ENCODE peak calls at places on chromosomes 16 and 17, in nine cellular contexts. J is heart right ventricle; V is WTC11; Y is HCEC 1CT; F is stimulated activated CD4-positive, alpha-beta T cell treated with anti-CD3 and anti-CD28 coated beads, Interleukin-4, amount 100 ng/mL, for 48 hours; M is AG09309; R is GM10248; B is AG04450; N is mesendoderm. G is an unnamed sample.

GRCh38 chr17:29706045-29706431 is 83.3 kb upstream of the CORO6 start:
- DNase-seq in F (no peak), N (no peak), Y (no peak), J (no peak), R (no peak), M (no peak), V (no peak), B (no peak), G (no peak)

GRCh38 chr16:61564741-61565140 is 471.5 kb downstream of the CDH8 start:
- DNase-seq in N (no peak), R (no peak), Y (no peak), B (no peak), F (no peak), J (no peak), M (no peak), V (no peak), G (no peak)

GRCh38 chr16:11203111-11203623 is 52.8 kb downstream of the SOCS1 start:
- DNase-seq in V (no peak), F (no peak), Y (no peak), M (no peak), B (no peak), N (no peak), R (no peak), J (no peak), G (no peak)

GRCh38 chr16:31331141-31331764 is 23.7 kb upstream of the ITGAX start:
- DNase-seq in N (no peak), R (peak; percentile 48), V (peak; percentile 50), Y (no peak), F (no peak), M (no peak), J (no peak), B (no peak), G (no peak)

GRCh38 chr17:74601944-74602572 is 10.0 kb upstream of the CD300LD start:
- DNase-seq in J (no peak), M (no peak), V (peak; percentile 61), B (no peak), Y (peak; percentile 4), F (peak; percentile 18), N (peak; percentile 55), R (peak; percentile 65), G (peak; percentile 31)

GRCh38 chr17:62093188-62094155 is 28.4 kb upstream of the MED13 start:
- DNase-seq in M (peak; percentile 72), J (no peak), R (peak; percentile 75), F (no peak), Y (peak; percentile 93), N (no peak), B (peak; percentile 47), V (no peak), G (peak; percentile 90)

GRCh38 chr17:20992987-20993862 is 49.6 kb downstream of the USP22 start:
- DNase-seq in R (peak; percentile 87), N (peak; percentile 93), V (peak; percentile 86), J (peak; percentile 53), B (peak; percentile 48), F (peak; percentile 40), M (peak; percentile 17), Y (peak; percentile 30), G (peak; percentile 51)

GRCh38 chr16:86777098-86777946 is 199.0 kb downstream of the FOXL1 start:
- DNase-seq in R (no peak), F (no peak), Y (no peak), B (peak; percentile 24), N (no peak), V (no peak), J (no peak), M (no peak), G (no peak)

GRCh38 chr17:79938696-79939435 is 96.8 kb downstream of the TBC1D16 start:
- DNase-seq in B (no peak), R (no peak), N (no peak), F (no peak), M (no peak), J (peak; percentile 3), Y (no peak), V (no peak), G (no peak)

GRCh38 chr16:3067929-3068288 is 2.5 kb downstream of the IL32 start:
- DNase-seq in B (no peak), N (no peak), R (no peak), F (no peak), Y (no peak), V (no peak), J (no peak), M (no peak), G (no peak)

GRCh38 chr17:46099865-46100264 is 93.4 kb downstream of the KANSL1 start:
- DNase-seq in N (no peak), Y (no peak), B (no peak), F (no peak), J (no peak), R (no peak), M (no peak), V (no peak), G (no peak)

GRCh38 chr17:50501054-50501453 is 7.2 kb upstream of the MYCBPAP start:
- DNase-seq in V (no peak), B (no peak), R (no peak), M (no peak), N (peak; percentile 35), J (no peak), F (no peak), Y (peak; percentile 26), G (no peak)

GRCh38 chr17:29930399-29931010 is 477 bp upstream of the SSH2 start:
- DNase-seq in M (no peak), V (no peak), R (no peak), B (no peak), J (no peak), F (no peak), N (peak; percentile 22), Y (no peak), G (no peak)

GRCh38 chr17:79800325-79801155 is 3.7 kb upstream of the CBX8 start:
- DNase-seq in V (peak; percentile 77), B (no peak), Y (peak; percentile 54), M (no peak), N (peak; percentile 79), R (no peak), J (no peak), F (no peak), G (no peak)

GRCh38 chr16:65817066-65817465 is 549.4 kb upstream of the CDH5 start:
- DNase-seq in N (no peak), J (no peak), F (no peak), Y (no peak), B (no peak), R (no peak), M (no peak), V (no peak), G (no peak)

GRCh38 chr17:59669944-59670343 is 37.3 kb downstream of the PTRH2 start:
- DNase-seq in V (no peak), M (no peak), B (no peak), R (peak; percentile 21), J (no peak), F (no peak), N (no peak), Y (no peak), G (no peak)

GRCh38 chr16:54431041-54431996 is 144.7 kb upstream of the IRX3 start:
- DNase-seq in M (no peak), B (no peak), J (no peak), Y (no peak), V (no peak), F (no peak), N (no peak), R (no peak), G (peak; percentile 51)

GRCh38 chr17:39739020-39739884 is 1.5 kb downstream of the GRB7 start:
- DNase-seq in B (no peak), M (no peak), R (no peak), J (no peak), Y (peak; percentile 26), V (peak; percentile 71), F (no peak), N (peak; percentile 80), G (no peak)

GRCh38 chr16:84138824-84139627 is 6.0 kb downstream of the HSDL1 start:
- DNase-seq in R (peak; percentile 76), N (peak; percentile 72), B (no peak), Y (no peak), M (no peak), J (no peak), F (no peak), V (no peak), G (no peak)

GRCh38 chr17:66302761-66303626 is 581 bp downstream of the PRKCA start:
- DNase-seq in F (peak; percentile 30), R (peak; percentile 27), M (no peak), Y (peak; percentile 49), V (peak; percentile 45), J (peak; percentile 59), B (no peak), N (peak; percentile 42), G (peak; percentile 38)

GRCh38 chr17:5472511-5472910 is 3.7 kb upstream of the DHX33 start:
- DNase-seq in B (no peak), N (no peak), V (no peak), F (no peak), Y (peak; percentile 10), R (no peak), M (no peak), J (no peak), G (no peak)

GRCh38 chr16:35798885-35799426 is 2339.5 kb downstream of the TP53TG3F start:
- DNase-seq in M (no peak), R (no peak), B (no peak), Y (no peak), N (no peak), F (no peak), V (no peak), J (peak; percentile 71), G (no peak)

GRCh38 chr16:83992624-83993023 is 24.6 kb downstream of the NECAB2 start:
- DNase-seq in N (no peak), M (peak; percentile 17), R (no peak), J (no peak), F (no peak), V (no peak), B (peak; percentile 11), Y (peak; percentile 44), G (peak; percentile 56)

GRCh38 chr16:64638804-64639203 is 483.1 kb downstream of the CDH11 start:
- DNase-seq in N (no peak), V (no peak), J (no peak), Y (no peak), B (no peak), M (no peak), R (no peak), F (no peak), G (no peak)